ENCODE peak calls at places on chromosomes 2 and 18, in six cellular contexts. R, A, M, C, U and Z are unnamed samples.
A peak's percentile ranks its signal among the peaks of the same experiment; 100 is the strongest.

GRCh38 chr2:42881732-42882131 is 89.3 kb upstream of the HAAO start:
- DNase-seq in M (no peak), U (no peak), C (no peak), R (no peak), A (no peak), Z (no peak)

GRCh38 chr18:42113529-42114191 is 158.6 kb downstream of the PIK3C3 start:
- DNase-seq in A (no peak), M (no peak), R (no peak), C (no peak), U (no peak), Z (no peak)

GRCh38 chr2:165794520-165794882 is 454 bp upstream of the GALNT3 start:
- DNase-seq in R (no peak), M (no peak), A (no peak), U (peak; percentile 60), C (peak; percentile 34), Z (peak; percentile 66)

GRCh38 chr18:26479065-26479685 is 69.2 kb downstream of the KCTD1 start:
- DNase-seq in U (no peak), M (no peak), C (no peak), R (no peak), A (no peak), Z (no peak)

GRCh38 chr2:178426388-178426787 is 24.6 kb downstream of the PRKRA start:
- DNase-seq in U (no peak), C (no peak), A (no peak), R (no peak), M (no peak), Z (no peak)

GRCh38 chr18:48545690-48546365 is 7.0 kb downstream of the CTIF start:
- DNase-seq in R (peak; percentile 83), A (no peak), U (peak; percentile 31), C (peak; percentile 58), M (no peak), Z (no peak)

GRCh38 chr18:49020129-49020528 is 69.4 kb upstream of the SMAD7 start:
- DNase-seq in U (peak; percentile 20), M (no peak), A (no peak), R (peak; percentile 49), C (no peak), Z (no peak)

GRCh38 chr2:105103481-105103880 is 65.6 kb downstream of the MRPS9 start:
- DNase-seq in C (no peak), U (no peak), R (no peak), A (no peak), M (no peak), Z (no peak)

GRCh38 chr2:232988444-232988843 is 24.6 kb downstream of the NGEF start:
- DNase-seq in C (peak; percentile 98), M (no peak), A (no peak), U (peak; percentile 68), R (peak; percentile 63), Z (no peak)

GRCh38 chr2:63424329-63425078 is 163.8 kb downstream of the WDPCP start:
- DNase-seq in M (no peak), C (no peak), A (peak; percentile 63), R (no peak), U (no peak), Z (no peak)

GRCh38 chr2:218180728-218181127 is 14.0 kb upstream of the CXCR1 start:
- DNase-seq in M (no peak), U (no peak), C (no peak), R (no peak), A (no peak), Z (no peak)

GRCh38 chr2:170679607-170680079 is 35.5 kb upstream of the SP5 start:
- DNase-seq in U (no peak), A (no peak), M (no peak), C (no peak), R (no peak), Z (no peak)

GRCh38 chr2:119049968-119050657 is 108.1 kb downstream of the MARCO start:
- DNase-seq in A (no peak), C (no peak), R (no peak), M (no peak), U (no peak), Z (no peak)

GRCh38 chr2:66034467-66034866 is 400.5 kb upstream of the MEIS1 start:
- DNase-seq in M (no peak), A (no peak), U (no peak), C (no peak), R (no peak), Z (no peak)

GRCh38 chr2:66032376-66032775 is 402.5 kb upstream of the MEIS1 start:
- DNase-seq in R (no peak), U (no peak), M (no peak), C (no peak), A (no peak), Z (no peak)

GRCh38 chr2:66030553-66030952 is 404.4 kb upstream of the MEIS1 start:
- DNase-seq in A (no peak), U (no peak), M (no peak), R (no peak), C (no peak), Z (no peak)
- H3K4me3 ChIP-seq in A (no peak overlapping the region), U (no peak overlapping the region), M (no peak overlapping the region), R (no peak overlapping the region), C (no peak overlapping the region), Z (no peak overlapping the region)

GRCh38 chr18:71485578-71485977 is 1058.6 kb downstream of the CBLN2 start:
- DNase-seq in R (no peak), A (no peak), M (no peak), C (peak; percentile 70), U (no peak), Z (no peak)
- H3K9me3 ChIP-seq in R (no peaks in the 10 kb centered on the region), A (peaks cover 5% of the 10 kb centered on the region), M (no peaks in the 10 kb centered on the region), C (no peaks in the 10 kb centered on the region), U (peaks cover 8% of the 10 kb centered on the region), Z (no peaks in the 10 kb centered on the region)

DNA sequence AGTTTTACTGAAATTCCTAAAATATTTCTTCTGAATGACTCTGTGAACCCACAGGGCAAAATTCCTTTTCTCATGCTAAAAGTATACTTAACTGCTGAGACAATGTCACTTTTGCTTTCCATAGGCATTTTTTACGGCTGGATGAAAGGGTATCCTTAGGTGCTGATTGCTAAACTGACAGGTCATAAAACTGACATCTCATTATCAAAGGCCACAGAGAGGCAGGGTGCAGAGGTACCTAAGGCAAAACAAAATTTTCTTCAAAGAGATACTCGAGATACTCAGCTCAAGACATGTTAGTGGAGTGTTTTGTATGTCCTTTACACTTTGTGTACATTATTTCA is 62.0 kb upstream of the WDR75 start:
- DNase-seq in M (no peak), A (no peak), C (no peak), U (no peak), R (no peak), Z (no peak)
- H3K4me3 ChIP-seq in M (no peak overlapping the region), A (no peak overlapping the region), C (no peak overlapping the region), U (no peak overlapping the region), R (no peak overlapping the region), Z (no peak overlapping the region)

GRCh38 chr2:100642425-100642824 is 79.6 kb downstream of the PDCL3 start:
- DNase-seq in C (no peak), A (no peak), M (no peak), U (no peak), R (no peak), Z (no peak)

GRCh38 chr2:100643459-100643858 is 80.7 kb downstream of the PDCL3 start:
- DNase-seq in U (no peak), A (no peak), R (no peak), C (no peak), M (no peak), Z (no peak)

GRCh38 chr2:100641115-100641415 is 78.3 kb downstream of the PDCL3 start:
- DNase-seq in U (no peak), A (no peak), C (no peak), R (no peak), M (no peak), Z (no peak)

GRCh38 chr2:100646039-100646438 is 83.2 kb downstream of the PDCL3 start:
- DNase-seq in C (no peak), A (no peak), M (no peak), R (no peak), U (no peak), Z (no peak)

GRCh38 chr2:100643906-100644501 is 81.2 kb downstream of the PDCL3 start:
- DNase-seq in U (no peak), A (no peak), R (no peak), C (no peak), M (no peak), Z (peak; percentile 87)
- H3K9me3 ChIP-seq in U (peaks cover 11% of the 10 kb centered on the region), A (no peaks in the 10 kb centered on the region), R (no peaks in the 10 kb centered on the region), C (no peaks in the 10 kb centered on the region), M (no peaks in the 10 kb centered on the region), Z (no peaks in the 10 kb centered on the region)